ENCODE peak calls at places on chromosome 1, in eight cellular contexts. R, G, I, S, N, K, V and U are unnamed samples.

GRCh38 chr1:14320518-14320917 is 278.0 kb upstream of the KAZN start:
- DNase-seq in R (no peak), G (no peak), I (no peak), S (no peak), N (no peak), K (no peak), V (no peak), U (peak)

GRCh38 chr1:152328801-152329391 is 3.9 kb upstream of the FLG start:
- DNase-seq in R (no peak), G (no peak), I (no peak), S (no peak), N (no peak), K (no peak), V (no peak), U (no peak)

GRCh38 chr1:156581661-156582387 is 2.3 kb downstream of the TTC24 start:
- DNase-seq in R (peak), G (no peak), I (no peak), S (no peak), N (no peak), K (no peak), V (peak), U (no peak)

GRCh38 chr1:203675596-203676347 is 49.1 kb downstream of the ATP2B4 start:
- DNase-seq in R (no peak), G (no peak), I (no peak), S (no peak), N (no peak), K (no peak), V (no peak), U (no peak)

GRCh38 chr1:24189528-24189927 is 2.4 kb upstream of the IFNLR1 start:
- DNase-seq in R (peak), G (no peak), I (no peak), S (no peak), N (no peak), K (no peak), V (peak), U (no peak)

GRCh38 chr1:151907363-151908139 is 1.8 kb downstream of the THEM4 start:
- DNase-seq in R (no peak), G (no peak), I (no peak), S (no peak), N (no peak), K (no peak), V (no peak), U (no peak)

GRCh38 chr1:3234956-3235355 is 166.0 kb downstream of the PRDM16 start:
- DNase-seq in R (no peak), G (no peak), I (no peak), S (no peak), N (no peak), K (no peak), V (no peak), U (no peak)

GRCh38 chr1:45945426-45945825 is 142.0 kb downstream of the MAST2 start:
- DNase-seq in R (no peak), G (no peak), I (no peak), S (no peak), N (no peak), K (no peak), V (no peak), U (no peak)

GRCh38 chr1:20242890-20243479 is 47.7 kb upstream of the VWA5B1 start:
- DNase-seq in R (no peak), G (no peak), I (no peak), S (no peak), N (no peak), K (no peak), V (no peak), U (no peak)

GRCh38 chr1:995665-996633 is 3.9 kb downstream of the HES4 start:
- DNase-seq in R (no peak), G (no peak), I (peak), S (no peak), N (no peak), K (no peak), V (no peak), U (no peak)

GRCh38 chr1:44316231-44316759 is 38.8 kb downstream of the ERI3 start:
- DNase-seq in R (no peak), G (no peak), I (no peak), S (no peak), N (no peak), K (no peak), V (no peak), U (no peak)